ENCODE peak calls at places on chromosome 1, in seven cellular contexts. One of them, this sample, is unnamed.

GRCh38 chr1:45328680-45329079 is 2.0 kb downstream of the HPDL start:
- DNase-seq in SK-N-SH: no peak
- DNase-seq in A549: no peak
- DNase-seq in stomach: no peak
- DNase-seq in suprapubic skin: no peak
- DNase-seq in transverse colon: no peak
- DNase-seq in K562: no peak
- DNase-seq in this sample: no peak

GRCh38 chr1:91120915-91121314 is 99.1 kb upstream of the ZNF644 start:
- DNase-seq in SK-N-SH: no peak
- DNase-seq in A549: peak
- DNase-seq in stomach: no peak
- DNase-seq in suprapubic skin: no peak
- DNase-seq in transverse colon: no peak
- DNase-seq in K562: no peak
- DNase-seq in this sample: no peak

GRCh38 chr1:20899154-20899972 is 112.3 kb upstream of the HP1BP3 start:
- DNase-seq in SK-N-SH: no peak
- DNase-seq in A549: peak
- DNase-seq in stomach: no peak
- DNase-seq in suprapubic skin: no peak
- DNase-seq in transverse colon: no peak
- DNase-seq in K562: no peak
- DNase-seq in this sample: no peak

GRCh38 chr1:156492591-156493080 is 7.9 kb downstream of the MEF2D start:
- DNase-seq in SK-N-SH: no peak
- DNase-seq in A549: no peak
- DNase-seq in stomach: no peak
- DNase-seq in suprapubic skin: no peak
- DNase-seq in transverse colon: peak
- DNase-seq in K562: peak
- DNase-seq in this sample: no peak

GRCh38 chr1:180080439-180080838 is 74.2 kb upstream of the QSOX1 start:
- DNase-seq in SK-N-SH: no peak
- DNase-seq in A549: peak
- DNase-seq in stomach: no peak
- DNase-seq in suprapubic skin: no peak
- DNase-seq in transverse colon: no peak
- DNase-seq in K562: no peak
- DNase-seq in this sample: no peak

GRCh38 chr1:116097600-116097999 is 13.6 kb upstream of the MAB21L3 start:
- DNase-seq in SK-N-SH: no peak
- DNase-seq in A549: no peak
- DNase-seq in stomach: no peak
- DNase-seq in suprapubic skin: no peak
- DNase-seq in transverse colon: no peak
- DNase-seq in K562: no peak
- DNase-seq in this sample: no peak

GRCh38 chr1:245969274-245969673 is 537.8 kb downstream of the SMYD3 start:
- DNase-seq in SK-N-SH: no peak
- DNase-seq in A549: no peak
- DNase-seq in stomach: no peak
- DNase-seq in suprapubic skin: no peak
- DNase-seq in transverse colon: no peak
- DNase-seq in K562: no peak
- DNase-seq in this sample: no peak

GRCh38 chr1:153563339-153563952 is 2.2 kb downstream of the S100A2 start:
- DNase-seq in SK-N-SH: no peak
- DNase-seq in A549: no peak
- DNase-seq in stomach: no peak
- DNase-seq in suprapubic skin: no peak
- DNase-seq in transverse colon: no peak
- DNase-seq in K562: no peak
- DNase-seq in this sample: peak

GRCh38 chr1:230264342-230264741 is 161.8 kb downstream of the PGBD5 start:
- DNase-seq in SK-N-SH: no peak
- DNase-seq in A549: no peak
- DNase-seq in stomach: no peak
- DNase-seq in suprapubic skin: no peak
- DNase-seq in transverse colon: no peak
- DNase-seq in K562: no peak
- DNase-seq in this sample: no peak

GRCh38 chr1:237677979-237678378 is 212.7 kb downstream of the ZP4 start:
- DNase-seq in SK-N-SH: peak
- DNase-seq in A549: peak
- DNase-seq in stomach: no peak
- DNase-seq in suprapubic skin: no peak
- DNase-seq in transverse colon: no peak
- DNase-seq in K562: no peak
- DNase-seq in this sample: no peak

GRCh38 chr1:119721933-119722332 is 10.2 kb downstream of the PHGDH start:
- DNase-seq in SK-N-SH: no peak
- DNase-seq in A549: no peak
- DNase-seq in stomach: no peak
- DNase-seq in suprapubic skin: no peak
- DNase-seq in transverse colon: no peak
- DNase-seq in K562: no peak
- DNase-seq in this sample: no peak

GRCh38 chr1:204420039-204421004 is 8.7 kb upstream of the PPP1R15B start:
- DNase-seq in SK-N-SH: no peak
- DNase-seq in A549: no peak
- DNase-seq in stomach: no peak
- DNase-seq in suprapubic skin: no peak
- DNase-seq in transverse colon: no peak
- DNase-seq in K562: peak
- DNase-seq in this sample: no peak

GRCh38 chr1:183355181-183355580 is 63.0 kb downstream of the NMNAT2 start:
- DNase-seq in SK-N-SH: no peak
- DNase-seq in A549: no peak
- DNase-seq in stomach: no peak
- DNase-seq in suprapubic skin: no peak
- DNase-seq in transverse colon: no peak
- DNase-seq in K562: no peak
- DNase-seq in this sample: no peak

GRCh38 chr1:28580706-28581530 is 11.1 kb upstream of the RAB42 start:
- DNase-seq in SK-N-SH: peak
- DNase-seq in A549: peak
- DNase-seq in stomach: peak
- DNase-seq in suprapubic skin: no peak
- DNase-seq in transverse colon: peak
- DNase-seq in K562: peak
- DNase-seq in this sample: no peak

GRCh38 chr1:176450526-176450925 is 12.4 kb upstream of the PAPPA2 start:
- DNase-seq in SK-N-SH: no peak
- DNase-seq in A549: no peak
- DNase-seq in stomach: no peak
- DNase-seq in suprapubic skin: no peak
- DNase-seq in transverse colon: no peak
- DNase-seq in K562: no peak
- DNase-seq in this sample: no peak

GRCh38 chr1:12472798-12473551 is 145.0 kb downstream of the DHRS3 start:
- DNase-seq in SK-N-SH: no peak
- DNase-seq in A549: no peak
- DNase-seq in stomach: no peak
- DNase-seq in suprapubic skin: no peak
- DNase-seq in transverse colon: peak
- DNase-seq in K562: peak
- DNase-seq in this sample: no peak

GRCh38 chr1:217889401-217889800 is 258.3 kb downstream of the SPATA17 start:
- DNase-seq in SK-N-SH: no peak
- DNase-seq in A549: peak
- DNase-seq in stomach: no peak
- DNase-seq in suprapubic skin: no peak
- DNase-seq in transverse colon: no peak
- DNase-seq in K562: peak
- DNase-seq in this sample: no peak

DNA sequence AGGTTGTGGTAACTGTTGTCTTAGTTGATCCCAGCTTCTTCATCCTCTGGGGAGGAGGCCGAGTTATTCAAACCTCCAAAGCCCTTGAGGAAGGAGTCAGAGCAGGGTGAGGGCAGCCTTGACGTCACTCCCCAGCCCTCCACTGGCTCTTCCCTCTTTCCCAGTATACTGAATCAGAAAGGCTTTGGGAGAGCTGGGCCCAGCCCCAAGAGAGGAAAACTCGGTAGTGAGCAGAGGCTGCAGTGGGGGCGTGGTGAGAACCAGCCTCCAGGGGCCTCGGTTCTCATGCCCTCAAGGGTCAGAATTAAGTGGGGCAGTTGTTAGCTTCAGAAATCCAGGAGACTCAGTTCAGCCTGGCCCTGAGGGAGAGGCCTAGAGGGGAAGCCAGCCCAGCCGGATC is 1.8 kb upstream of the GJA4 start:
- DNase-seq in SK-N-SH: no peak
- DNase-seq in A549: no peak
- DNase-seq in stomach: no peak
- DNase-seq in suprapubic skin: no peak
- DNase-seq in transverse colon: no peak
- DNase-seq in K562: no peak
- DNase-seq in this sample: no peak
- TF ChIP-seq EP300 in SK-N-SH: no peak
- TF ChIP-seq EP300 in A549: no peak
- TF ChIP-seq EP300 in stomach: no peak
- TF ChIP-seq EP300 in suprapubic skin: no peak
- TF ChIP-seq EP300 in transverse colon: no peak
- TF ChIP-seq EP300 in K562: no peak
- TF ChIP-seq EP300 in this sample: no peak

DNA sequence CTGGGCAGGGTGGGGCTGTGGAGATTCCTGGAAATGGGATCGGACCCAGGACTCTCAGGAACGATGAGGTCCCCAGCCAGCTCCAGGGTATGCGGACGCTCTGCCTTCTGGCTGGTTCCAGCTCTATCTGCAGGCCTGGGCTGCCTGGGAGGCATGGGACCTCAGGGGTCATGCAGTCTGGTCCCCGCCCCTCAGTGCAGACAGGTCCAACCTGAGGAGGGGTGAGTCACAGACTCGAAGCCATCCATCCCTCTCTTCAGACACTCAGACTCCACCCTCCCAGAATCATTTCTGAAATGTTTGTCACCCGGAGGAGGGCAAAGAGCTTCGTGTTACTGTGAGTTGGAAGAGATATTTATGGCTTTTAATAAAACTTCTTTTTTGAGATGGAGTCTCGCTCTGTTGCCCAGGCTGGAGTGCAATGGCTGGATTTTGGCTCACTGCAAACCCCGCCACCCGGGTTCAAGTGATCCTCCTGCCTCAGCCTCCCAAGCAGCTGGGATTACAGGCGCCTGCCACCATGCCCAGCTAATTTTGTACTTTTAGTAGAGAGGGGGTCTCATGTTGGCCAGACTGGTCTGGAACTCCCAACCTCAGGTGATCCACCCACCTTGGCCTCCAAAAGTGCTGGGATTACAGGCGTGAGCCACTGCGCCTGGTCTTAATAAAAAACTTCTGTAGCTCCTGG is 5.9 kb upstream of the MYOM3 start:
- DNase-seq in SK-N-SH: no peak
- DNase-seq in A549: peak
- DNase-seq in stomach: peak
- DNase-seq in suprapubic skin: peak
- DNase-seq in transverse colon: peak
- DNase-seq in K562: no peak
- DNase-seq in this sample: no peak
- H3K27ac ChIP-seq in SK-N-SH: no peak
- H3K27ac ChIP-seq in A549: peak
- H3K27ac ChIP-seq in stomach: no peak
- H3K27ac ChIP-seq in suprapubic skin: peak
- H3K27ac ChIP-seq in transverse colon: peak
- H3K27ac ChIP-seq in K562: no peak
- H3K27ac ChIP-seq in this sample: no peak

GRCh38 chr1:52601976-52602327 is 219 bp upstream of the GPX7 start:
- DNase-seq in SK-N-SH: no peak
- DNase-seq in A549: no peak
- DNase-seq in stomach: no peak
- DNase-seq in suprapubic skin: no peak
- DNase-seq in transverse colon: no peak
- DNase-seq in K562: no peak
- DNase-seq in this sample: no peak
- H3K4me3 ChIP-seq in SK-N-SH: peak
- H3K4me3 ChIP-seq in A549: no peak
- H3K4me3 ChIP-seq in stomach: peak
- H3K4me3 ChIP-seq in suprapubic skin: peak
- H3K4me3 ChIP-seq in transverse colon: peak
- H3K4me3 ChIP-seq in K562: no peak
- H3K4me3 ChIP-seq in this sample: peak

DNA sequence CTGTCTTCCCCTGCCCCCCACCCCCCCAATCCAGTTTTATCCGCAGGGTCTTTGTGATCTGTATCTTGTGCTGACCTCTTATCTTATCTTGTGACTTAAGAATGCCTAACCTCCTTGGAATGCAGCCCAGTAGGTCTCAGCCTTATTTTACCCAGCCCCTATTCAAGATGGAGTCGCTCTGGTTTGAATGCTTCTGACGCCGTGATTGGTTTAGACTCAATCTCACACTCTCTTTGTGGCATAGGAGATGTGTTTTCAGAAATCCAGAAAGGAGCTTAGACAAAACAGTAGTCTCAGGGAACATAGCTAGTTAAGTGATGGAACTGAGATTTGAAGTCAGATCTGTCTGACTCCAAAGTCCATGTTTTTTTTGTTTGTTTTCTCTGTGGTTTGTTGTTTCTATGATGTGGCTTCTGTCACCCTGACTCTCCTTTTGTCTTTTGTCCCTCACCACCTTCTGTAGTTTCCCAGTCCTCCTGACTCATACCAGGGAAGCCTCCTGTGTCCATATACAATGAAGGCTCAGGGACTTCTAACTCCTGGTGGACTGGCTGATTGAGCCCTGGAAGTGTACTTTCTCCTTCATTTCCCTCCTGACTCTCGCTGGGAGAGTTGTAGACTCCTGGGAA is 18.1 kb upstream of the USP24 start:
- DNase-seq in SK-N-SH: no peak
- DNase-seq in A549: peak
- DNase-seq in stomach: no peak
- DNase-seq in suprapubic skin: no peak
- DNase-seq in transverse colon: no peak
- DNase-seq in K562: no peak
- DNase-seq in this sample: no peak
- TF ChIP-seq EP300 in SK-N-SH: no peak
- TF ChIP-seq EP300 in A549: no peak
- TF ChIP-seq EP300 in stomach: no peak
- TF ChIP-seq EP300 in suprapubic skin: no peak
- TF ChIP-seq EP300 in transverse colon: no peak
- TF ChIP-seq EP300 in K562: no peak
- TF ChIP-seq EP300 in this sample: no peak

GRCh38 chr1:3455630-3456448 is 1.4 kb downstream of the ARHGEF16 start:
- DNase-seq in SK-N-SH: no peak
- DNase-seq in A549: no peak
- DNase-seq in stomach: no peak
- DNase-seq in suprapubic skin: no peak
- DNase-seq in transverse colon: no peak
- DNase-seq in K562: no peak
- DNase-seq in this sample: no peak
- H3K27ac ChIP-seq in SK-N-SH: no peak
- H3K27ac ChIP-seq in A549: peak
- H3K27ac ChIP-seq in stomach: peak
- H3K27ac ChIP-seq in suprapubic skin: no peak
- H3K27ac ChIP-seq in transverse colon: peak
- H3K27ac ChIP-seq in K562: no peak
- H3K27ac ChIP-seq in this sample: no peak

DNA sequence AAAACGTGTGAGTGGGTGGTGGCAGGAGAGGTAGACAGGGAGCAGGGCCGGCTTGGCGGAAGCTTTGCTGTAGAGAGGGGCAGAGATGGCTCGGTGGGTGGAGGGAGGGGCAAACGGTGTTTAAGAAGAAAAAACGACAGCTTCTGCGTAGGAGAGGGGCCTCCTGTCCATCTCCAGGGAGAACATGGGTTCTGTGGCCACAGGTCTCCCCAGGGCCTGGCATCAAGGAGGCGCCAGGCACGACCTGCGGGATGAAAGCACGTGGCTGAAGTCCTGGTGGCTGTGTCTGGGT is 1.0 kb upstream of the PRKCZ start:
- DNase-seq in SK-N-SH: no peak
- DNase-seq in A549: no peak
- DNase-seq in stomach: no peak
- DNase-seq in suprapubic skin: no peak
- DNase-seq in transverse colon: no peak
- DNase-seq in K562: no peak
- DNase-seq in this sample: no peak
- H3K4me3 ChIP-seq in SK-N-SH: peak
- H3K4me3 ChIP-seq in A549: peak
- H3K4me3 ChIP-seq in stomach: no peak
- H3K4me3 ChIP-seq in suprapubic skin: peak
- H3K4me3 ChIP-seq in transverse colon: peak
- H3K4me3 ChIP-seq in K562: no peak
- H3K4me3 ChIP-seq in this sample: no peak